ENCODE peak calls at places on chromosomes 6 and 20, in six cellular contexts. X, R, A, E, N and H are unnamed samples.

GRCh38 chr6:129670634-129671033 is 39.3 kb downstream of the ARHGAP18 start:
- DNase-seq in X (no peak), R (no peak), A (no peak), E (no peak), N (no peak), H (no peak)

GRCh38 chr20:4043801-4044200 is 28.4 kb upstream of the RNF24 start:
- DNase-seq in X (no peak), R (no peak), A (no peak), E (no peak), N (no peak), H (no peak)

GRCh38 chr20:56760610-56761009 is 131.5 kb downstream of the TFAP2C start:
- DNase-seq in X (no peak), R (no peak), A (no peak), E (no peak), N (no peak), H (no peak)

GRCh38 chr20:33676652-33677645 is 2.7 kb upstream of the NECAB3 start:
- DNase-seq in X (no peak), R (no peak), A (no peak), E (no peak), N (no peak), H (no peak)

GRCh38 chr6:105757512-105758200 is 328.5 kb upstream of the PRDM1 start:
- DNase-seq in X (no peak), R (no peak), A (no peak), E (peak), N (no peak), H (no peak)

GRCh38 chr6:100138346-100139022 is 144.5 kb upstream of the MCHR2 start:
- DNase-seq in X (no peak), R (no peak), A (no peak), E (peak), N (no peak), H (no peak)

GRCh38 chr20:61556116-61556515 is 304.1 kb downstream of the CDH4 start:
- DNase-seq in X (no peak), R (peak), A (no peak), E (peak), N (no peak), H (peak)

GRCh38 chr6:121435444-121436069 is at the start of gene GJA1:
- DNase-seq in X (peak), R (peak), A (no peak), E (peak), N (peak), H (peak)

GRCh38 chr6:125658759-125659431 is 90.5 kb upstream of the HEY2 start:
- DNase-seq in X (no peak), R (peak), A (no peak), E (peak), N (no peak), H (peak)

GRCh38 chr6:161407581-161407980 is 133.7 kb upstream of the AGPAT4 start:
- DNase-seq in X (no peak), R (peak), A (no peak), E (peak), N (no peak), H (peak)

GRCh38 chr6:133235219-133235618 is 5.9 kb upstream of the EYA4 start:
- DNase-seq in X (no peak), R (no peak), A (no peak), E (no peak), N (no peak), H (peak)